ENCODE peak calls at places on chromosomes 11 and 22, in six cellular contexts. E is A549, N is mucosa of descending colon, F is NCI-H1092 treated with DMSO at 0.1 percent for 48 hours, Y is T-cell, A is HFFc6. S is an unnamed sample.

GRCh38 chr11:11038339-11039248 is 180.7 kb upstream of the ZBED5 start:
- DNase-seq in E (no peak), F (peak), N (no peak), Y (no peak), A (no peak), S (peak)

GRCh38 chr11:102120006-102120405 is 9.8 kb downstream of the YAP1 start:
- DNase-seq in F (no peak), E (peak), N (no peak), Y (no peak), A (no peak), S (no peak)

GRCh38 chr11:108122166-108122628 is 830 bp downstream of the ACAT1 start:
- DNase-seq in E (peak), Y (no peak), N (no peak), A (no peak), F (no peak), S (peak)

GRCh38 chr22:30290679-30291333 is 1.5 kb upstream of the CASTOR1 start:
- DNase-seq in E (no peak), F (peak), A (peak), Y (no peak), N (peak), S (no peak)

GRCh38 chr11:76781046-76781801 is 1.9 kb upstream of the TSKU start:
- DNase-seq in F (no peak), Y (no peak), E (no peak), A (no peak), N (peak), S (no peak)

GRCh38 chr11:36289226-36289852 is at the start of gene COMMD9:
- DNase-seq in N (peak), Y (peak), A (peak), F (peak), E (peak), S (peak)

GRCh38 chr11:113338730-113339129 is 24.3 kb downstream of the TTC12 start:
- DNase-seq in N (no peak), A (no peak), E (no peak), F (peak), Y (no peak), S (no peak)

GRCh38 chr22:30361916-30362631 is 5.3 kb downstream of the CCDC157 start:
- DNase-seq in Y (no peak), E (no peak), A (no peak), N (no peak), F (no peak), S (no peak)

GRCh38 chr11:55942785-55943392 is 6.7 kb upstream of the OR5I1 start:
- DNase-seq in F (peak), Y (no peak), A (peak), E (peak), N (no peak), S (no peak)

GRCh38 chr11:132257861-132258260 is 887.4 kb downstream of the NTM start:
- DNase-seq in Y (no peak), E (no peak), F (no peak), N (no peak), A (no peak), S (no peak)

GRCh38 chr11:17208257-17208999 is 642 bp upstream of the PIK3C2A start:
- DNase-seq in Y (no peak), A (peak), N (no peak), E (peak), F (peak), S (peak)

GRCh38 chr11:87137711-87138110 is 100.0 kb downstream of the TMEM135 start:
- DNase-seq in A (peak), Y (no peak), F (no peak), E (no peak), N (no peak), S (no peak)

GRCh38 chr11:14972581-14973490 is 685 bp upstream of the CALCA start:
- DNase-seq in A (no peak), N (no peak), E (no peak), F (peak), Y (no peak), S (peak)

GRCh38 chr11:75199412-75199955 is 41.1 kb upstream of the TPBGL start:
- DNase-seq in A (no peak), F (peak), E (no peak), N (no peak), Y (no peak), S (peak)

GRCh38 chr11:117180020-117180419 is 1.5 kb downstream of the SIDT2 start:
- DNase-seq in F (no peak), Y (no peak), E (no peak), N (no peak), A (no peak), S (no peak)

GRCh38 chr11:125376117-125376516 is 119.9 kb downstream of the FEZ1 start:
- DNase-seq in N (no peak), Y (no peak), F (peak), A (no peak), E (no peak), S (no peak)

GRCh38 chr11:34176980-34177319 is 71.5 kb downstream of the NAT10 start:
- DNase-seq in A (no peak), Y (no peak), N (no peak), E (no peak), F (peak), S (peak)

GRCh38 chr22:24430431-24431308 is 3.3 kb downstream of the ADORA2A start:
- DNase-seq in F (peak), N (no peak), A (no peak), Y (no peak), E (no peak), S (no peak)

GRCh38 chr11:94132152-94132558 is 3.5 kb downstream of the PANX1 start:
- DNase-seq in F (no peak), A (peak), E (no peak), Y (no peak), N (no peak), S (no peak)

GRCh38 chr11:111422494-111423249 is 43.6 kb upstream of the POU2AF1 start:
- DNase-seq in E (peak), N (no peak), A (no peak), F (peak), Y (peak), S (peak)

GRCh38 chr22:46180370-46181137 is 30.2 kb downstream of the PPARA start:
- DNase-seq in E (no peak), F (no peak), N (no peak), Y (no peak), A (no peak), S (no peak)

GRCh38 chr11:87879118-87879517 is 296.1 kb downstream of the RAB38 start:
- DNase-seq in Y (no peak), A (no peak), F (no peak), N (no peak), E (no peak), S (no peak)

GRCh38 chr11:116578971-116579687 is 193.7 kb downstream of the BUD13 start:
- DNase-seq in A (no peak), N (no peak), F (peak), Y (no peak), E (no peak), S (no peak)

GRCh38 chr22:44486538-44486937 is 11.5 kb downstream of the RTL6 start:
- DNase-seq in A (no peak), F (no peak), E (peak), N (no peak), Y (no peak), S (no peak)

GRCh38 chr11:125256471-125257010 is 92.0 kb downstream of the PKNOX2 start:
- DNase-seq in A (no peak), E (no peak), Y (no peak), N (no peak), F (no peak), S (no peak)

GRCh38 chr11:8070417-8071101 is 10.5 kb upstream of the TUB start:
- DNase-seq in F (no peak), E (peak), A (peak), Y (no peak), N (no peak), S (no peak)

GRCh38 chr22:44618400-44618799 is 83.6 kb upstream of the PRR5 start:
- DNase-seq in F (no peak), A (no peak), Y (no peak), E (no peak), N (no peak), S (peak)

GRCh38 chr11:706439-706956 is 467 bp downstream of the EPS8L2 start:
- DNase-seq in E (peak), Y (no peak), N (peak), F (no peak), A (peak), S (no peak)

GRCh38 chr11:57648791-57649735 is 649 bp downstream of the YPEL4 start:
- DNase-seq in F (no peak), Y (no peak), E (no peak), A (no peak), N (peak), S (peak)

GRCh38 chr22:48356731-48357130 is 1470.9 kb downstream of the BRD1 start:
- DNase-seq in A (no peak), F (no peak), Y (no peak), N (no peak), E (no peak), S (no peak)

GRCh38 chr11:102580185-102580951 is 44.8 kb downstream of the MMP20 start:
- DNase-seq in F (no peak), Y (no peak), A (no peak), E (no peak), N (no peak), S (no peak)

GRCh38 chr22:27460596-27461347 is 340.8 kb downstream of the MN1 start:
- DNase-seq in A (peak), F (no peak), E (no peak), N (no peak), Y (no peak), S (no peak)

GRCh38 chr11:12762696-12763324 is 88.6 kb downstream of the TEAD1 start:
- DNase-seq in F (peak), E (no peak), N (no peak), Y (no peak), A (no peak), S (peak)

GRCh38 chr11:45142241-45142885 is 4.1 kb upstream of the PRDM11 start:
- DNase-seq in E (no peak), Y (no peak), A (no peak), F (no peak), N (no peak), S (no peak)

GRCh38 chr11:12691473-12691872 is 17.3 kb downstream of the TEAD1 start:
- DNase-seq in E (no peak), Y (no peak), F (no peak), A (peak), N (no peak), S (no peak)

S was measured in NCI-H1417.